ENCODE peak calls at places on chromosomes 3 and 15, in eight cellular contexts. F, P, L, V, C, M, X and Y are unnamed samples.

GRCh38 chr15:96264801-96265515 is 65.5 kb upstream of the NR2F2 start:
- DNase-seq in P (no peak), M (no peak), V (no peak), L (no peak), F (peak), C (no peak), X (no peak), Y (peak)

GRCh38 chr3:111541911-111542483 is at the start of gene CD96:
- DNase-seq in M (no peak), X (peak), C (no peak), L (peak), P (no peak), V (no peak), F (peak), Y (peak)

GRCh38 chr3:120039642-120040610 is 54.3 kb downstream of the GSK3B start:
- DNase-seq in P (peak), C (no peak), L (no peak), F (no peak), X (no peak), M (no peak), V (no peak), Y (no peak)

GRCh38 chr15:80999623-81000036 is 1.1 kb upstream of the TLNRD1 start:
- DNase-seq in C (no peak), X (peak), F (no peak), P (peak), V (no peak), L (no peak), M (no peak), Y (no peak)

GRCh38 chr3:40846466-40846865 is 321.7 kb downstream of the ZNF621 start:
- DNase-seq in F (no peak), C (no peak), V (no peak), X (no peak), M (no peak), P (no peak), L (no peak), Y (no peak)

GRCh38 chr3:127172670-127173515 is 20.0 kb upstream of the PRR23E start:
- DNase-seq in F (peak), M (peak), P (peak), L (peak), C (no peak), X (no peak), V (peak), Y (peak)

GRCh38 chr3:9180764-9181117 is 68.7 kb downstream of the SRGAP3 start:
- DNase-seq in F (no peak), C (no peak), P (peak), M (no peak), V (no peak), L (no peak), X (peak), Y (no peak)

GRCh38 chr3:109923431-109923830 is 586.1 kb upstream of the DPPA4 start:
- DNase-seq in P (no peak), L (peak), M (no peak), X (peak), V (no peak), C (no peak), F (no peak), Y (no peak)

GRCh38 chr3:177883957-177884356 is 652.3 kb upstream of the KCNMB2 start:
- DNase-seq in M (no peak), X (peak), L (no peak), V (no peak), C (no peak), F (no peak), P (no peak), Y (no peak)

GRCh38 chr3:120449701-120450216 is 1.0 kb downstream of the FSTL1 start:
- DNase-seq in M (peak), V (no peak), C (no peak), X (no peak), F (peak), L (peak), P (no peak), Y (peak)

GRCh38 chr3:27800261-27800660 is 78.1 kb upstream of the EOMES start:
- DNase-seq in X (no peak), P (no peak), C (no peak), F (no peak), L (no peak), M (no peak), V (no peak), Y (no peak)

GRCh38 chr3:113179235-113179829 is 32.0 kb upstream of the BOC start:
- DNase-seq in F (peak), V (no peak), M (no peak), L (no peak), X (no peak), P (no peak), C (no peak), Y (no peak)

GRCh38 chr15:68218331-68218730 is 11.2 kb downstream of the CLN6 start:
- DNase-seq in V (peak), F (no peak), M (no peak), L (no peak), X (no peak), P (no peak), C (no peak), Y (no peak)

GRCh38 chr3:121883507-121883906 is 10.7 kb upstream of the SLC15A2 start:
- DNase-seq in P (peak), L (peak), V (no peak), F (peak), X (peak), M (no peak), C (no peak), Y (peak)
- TF ChIP-seq CTCF in P (peak), L (peak), V (no peak), F (peak), X (peak), M (peak), C (peak), Y (peak)

DNA sequence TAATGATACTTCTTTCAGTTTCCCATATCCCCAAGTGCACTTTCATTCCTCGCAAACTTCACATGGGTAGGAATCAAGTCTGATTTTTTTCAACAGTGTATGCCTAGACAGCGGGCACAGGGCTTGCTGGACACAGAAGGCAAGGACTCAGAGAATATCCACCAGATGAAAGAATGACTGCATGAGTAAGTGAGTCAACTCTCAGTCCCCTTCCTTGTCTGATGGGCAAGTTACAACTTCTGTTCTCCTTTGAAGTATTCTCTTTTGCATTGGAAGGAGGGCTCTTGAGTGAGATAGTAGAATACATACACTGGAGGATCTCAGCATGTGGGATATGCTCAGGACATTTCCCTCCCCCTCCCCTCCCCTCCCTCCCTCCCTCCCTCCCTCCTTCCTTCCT is 3.0 kb upstream of the SQOR start:
- DNase-seq in V (no peak), L (no peak), X (no peak), M (no peak), C (no peak), F (peak), P (no peak), Y (peak)
- H3K4me3 ChIP-seq in V (no peak), L (peak), X (no peak), M (peak), C (no peak), F (peak), P (no peak), Y (peak)

GRCh38 chr3:13507247-13507790 is 27.2 kb downstream of the HDAC11 start:
- DNase-seq in P (no peak), L (no peak), C (no peak), X (no peak), M (no peak), V (peak), F (no peak), Y (no peak)
- TF ChIP-seq CTCF in P (no peak), L (no peak), C (no peak), X (no peak), M (no peak), V (no peak), F (no peak), Y (no peak)

GRCh38 chr3:77045686-77046085 is 5.8 kb downstream of the ROBO2 start:
- DNase-seq in L (no peak), X (no peak), F (no peak), C (no peak), V (no peak), P (no peak), M (no peak), Y (no peak)

GRCh38 chr3:77041156-77041696 is 1.3 kb downstream of the ROBO2 start:
- DNase-seq in F (no peak), P (no peak), X (no peak), C (no peak), L (no peak), M (no peak), V (no peak), Y (no peak)

GRCh38 chr3:77041756-77042155 is 1.9 kb downstream of the ROBO2 start:
- DNase-seq in P (no peak), F (no peak), X (no peak), M (no peak), C (no peak), L (no peak), V (no peak), Y (no peak)

GRCh38 chr3:77039606-77040553 is at the start of gene ROBO2:
- DNase-seq in C (no peak), X (no peak), M (no peak), F (peak), L (peak), V (no peak), P (no peak), Y (peak)

DNA sequence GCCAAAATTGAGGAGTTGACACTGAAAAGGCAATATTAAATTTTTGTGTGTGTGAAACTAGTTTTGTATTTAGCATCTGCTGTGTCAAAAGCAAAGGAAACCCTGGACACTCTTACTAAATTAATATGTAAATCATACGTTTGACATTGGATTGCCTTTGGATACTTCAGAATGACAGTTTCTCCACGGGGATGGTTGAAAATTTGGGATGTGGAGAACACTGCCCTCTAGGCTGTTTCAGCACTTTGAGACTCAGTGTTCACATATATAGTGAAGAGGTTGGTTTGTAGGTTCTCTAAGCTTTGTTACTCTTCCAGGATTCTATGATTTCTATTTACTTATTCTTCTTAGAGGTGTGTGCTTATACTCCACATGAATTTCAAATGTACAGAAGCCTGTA is 3.0 kb downstream of the ROBO2 start:
- DNase-seq in L (no peak), P (no peak), C (no peak), F (no peak), M (no peak), X (no peak), V (no peak), Y (no peak)
- H3K4me3 ChIP-seq in L (no peak), P (no peak), C (no peak), F (no peak), M (no peak), X (no peak), V (no peak), Y (no peak)

DNA sequence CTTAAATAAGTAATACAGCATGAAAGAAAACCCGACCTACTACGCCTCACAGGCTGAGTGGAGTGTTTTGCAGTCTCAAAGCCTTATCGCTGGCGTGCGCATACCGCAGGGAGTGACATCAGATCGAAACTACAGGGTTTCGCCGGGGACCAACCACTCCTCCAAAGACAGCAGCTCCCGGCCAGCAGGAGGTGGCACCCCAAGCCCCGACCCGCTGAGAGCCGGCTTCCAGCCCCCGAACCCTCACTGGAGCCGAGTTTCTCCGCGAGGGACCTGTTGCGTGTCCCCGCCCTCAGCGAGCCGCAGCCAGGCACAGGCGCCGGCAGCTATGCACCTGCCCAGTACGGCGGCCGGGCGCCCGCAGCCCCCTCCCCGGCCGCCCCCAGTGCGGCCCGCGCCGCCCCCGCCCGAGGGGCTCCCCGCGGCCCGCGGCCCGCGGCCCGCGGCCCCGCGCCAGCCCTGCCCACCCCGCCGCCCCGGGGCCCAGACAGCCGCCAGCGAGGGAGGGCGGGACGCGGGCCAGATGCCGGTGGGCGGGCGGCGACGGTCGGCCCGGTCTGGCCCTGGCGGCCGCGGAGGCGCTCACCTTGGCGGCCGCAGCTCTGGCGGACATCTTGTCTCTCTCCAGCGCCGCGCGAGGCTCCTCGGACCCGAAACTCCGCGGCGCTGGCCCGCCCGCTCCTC is 710 bp downstream of the TJP1 start:
- DNase-seq in F (peak), V (peak), L (peak), C (no peak), P (no peak), X (peak), M (no peak), Y (peak)
- TF ChIP-seq CTCF in F (peak), V (peak), L (peak), C (peak), P (no peak), X (no peak), M (peak), Y (peak)

GRCh38 chr3:93983408-93983807 is 3.5 kb downstream of the ARL13B start:
- DNase-seq in C (no peak), V (no peak), F (no peak), M (no peak), X (no peak), P (no peak), L (no peak), Y (no peak)

GRCh38 chr3:93979850-93980677 is at the start of gene ARL13B:
- DNase-seq in V (peak), C (peak), F (peak), M (peak), P (peak), L (peak), X (peak), Y (peak)

GRCh38 chr3:93984618-93985017 is 4.7 kb downstream of the ARL13B start:
- DNase-seq in F (no peak), X (no peak), M (no peak), C (no peak), P (no peak), V (no peak), L (no peak), Y (no peak)

GRCh38 chr3:93981649-93982048 is 1.7 kb downstream of the ARL13B start:
- DNase-seq in C (no peak), P (no peak), X (no peak), M (no peak), L (no peak), V (no peak), F (no peak), Y (no peak)
- H3K4me3 ChIP-seq in C (peak), P (no peak), X (no peak), M (no peak), L (no peak), V (no peak), F (no peak), Y (no peak)

GRCh38 chr3:196541684-196542445 is 26.5 kb downstream of the WDR53 start:
- DNase-seq in X (no peak), P (no peak), F (no peak), C (no peak), V (no peak), M (no peak), L (no peak), Y (no peak)

GRCh38 chr3:196533260-196533681 is 18.1 kb upstream of the SMCO1 start:
- DNase-seq in C (no peak), P (no peak), L (peak), V (no peak), X (no peak), M (no peak), F (peak), Y (peak)

GRCh38 chr3:196537319-196537984 is 22.3 kb upstream of the SMCO1 start:
- DNase-seq in X (peak), P (peak), M (no peak), V (no peak), F (no peak), C (no peak), L (no peak), Y (no peak)
- TF ChIP-seq CTCF in X (peak), P (peak), M (peak), V (peak), F (peak), C (peak), L (peak), Y (peak)

DNA sequence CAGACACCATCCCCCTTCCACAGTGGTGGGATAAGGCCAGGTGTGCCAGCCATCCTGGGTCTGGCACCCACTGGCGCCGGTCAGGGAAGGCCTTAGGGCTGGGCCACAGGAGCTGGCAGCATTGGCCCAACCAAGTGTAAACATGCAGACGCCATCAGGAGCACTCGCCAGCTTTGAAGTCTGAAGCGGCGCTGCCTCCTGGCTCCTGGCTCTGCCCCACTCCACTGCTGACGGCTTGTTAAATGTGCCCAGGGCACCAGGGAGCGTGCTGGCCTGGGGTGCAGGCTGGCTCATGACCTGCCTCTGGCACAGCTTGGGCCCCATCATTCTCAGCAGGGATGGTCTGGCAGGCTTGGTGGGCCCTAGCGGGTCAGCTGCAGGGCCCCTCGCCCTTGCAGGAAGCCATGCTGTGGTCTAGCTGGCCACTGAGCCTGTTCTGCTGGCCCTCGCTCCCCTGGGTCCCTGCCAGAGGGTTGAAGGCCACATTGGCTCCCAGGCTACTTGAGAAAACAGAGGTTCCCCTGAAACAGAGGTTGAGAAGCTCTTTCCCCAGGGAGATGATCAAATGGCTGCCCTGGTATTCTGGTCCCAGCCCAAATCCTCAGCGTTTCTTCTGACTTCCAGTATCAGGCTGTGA is 116.6 kb downstream of the DNAJB8 start:
- DNase-seq in X (no peak), C (no peak), M (no peak), P (no peak), F (no peak), V (no peak), L (no peak), Y (no peak)
- H3K4me3 ChIP-seq in X (no peak), C (no peak), M (no peak), P (no peak), F (no peak), V (no peak), L (no peak), Y (no peak)